ENCODE peak calls at places on chromosomes 5 and 9, in ten cellular contexts. B is left ventricle myocardium inferior; N is endothelial cell of umbilical vein; G is heart left ventricle; A is psoas muscle; M is lower lobe of right lung; H is HCT116; V is CD4-positive, CD25-positive, alpha-beta regulatory T cell; T is heart right ventricle; S is GM12878. U is an unnamed sample. For H3K4me1 and H3K36me3, the result is how much of the 10 kb centered on the place peaks cover.

GRCh38 chr9:73640971-73641370 is 489.3 kb downstream of the ANXA1 start:
- DNase-seq in B (no peak), N (no peak), G (no peak), A (no peak), M (no peak), H (no peak), V (no peak), T (no peak), S (peak), U (no peak)

GRCh38 chr5:175235251-175235963 is 208.6 kb downstream of the DRD1 start:
- DNase-seq in B (no peak), N (no peak), G (no peak), A (no peak), M (no peak), H (no peak), V (no peak), T (no peak), S (no peak), U (no peak)

GRCh38 chr5:58462623-58463230 is 2.8 kb upstream of the PLK2 start:
- DNase-seq in B (no peak), N (peak), G (peak), A (no peak), M (no peak), H (peak), V (peak), T (no peak), S (no peak), U (no peak)

GRCh38 chr9:972512-973294 is 3.8 kb upstream of the DMRT3 start:
- DNase-seq in B (no peak), N (no peak), G (no peak), A (no peak), M (no peak), H (no peak), V (no peak), T (no peak), S (no peak), U (no peak)

GRCh38 chr9:77575785-77576184 is 72.3 kb downstream of the GNA14 start:
- DNase-seq in B (no peak), N (no peak), G (no peak), A (no peak), M (no peak), H (no peak), V (peak), T (no peak), S (no peak), U (no peak)

GRCh38 chr5:8981496-8981895 is 564.4 kb downstream of the SEMA5A start:
- DNase-seq in B (no peak), N (no peak), G (no peak), A (no peak), M (no peak), H (no peak), V (no peak), T (no peak), S (no peak), U (no peak)

GRCh38 chr5:131545856-131546255 is 89.2 kb downstream of the RAPGEF6 start:
- DNase-seq in B (no peak), N (no peak), G (no peak), A (no peak), M (no peak), H (no peak), V (no peak), T (no peak), S (no peak), U (no peak)

GRCh38 chr9:14336244-14336643 is 22.3 kb upstream of the NFIB start:
- DNase-seq in B (no peak), N (no peak), G (no peak), A (no peak), M (no peak), H (no peak), V (no peak), T (no peak), S (no peak), U (no peak)

GRCh38 chr9:101601904-101602765 is 7.4 kb upstream of the PPP3R2 start:
- DNase-seq in B (no peak), N (peak), G (no peak), A (no peak), M (no peak), H (peak), V (peak), T (no peak), S (no peak), U (no peak)

GRCh38 chr5:119274024-119274766 is 81.6 kb upstream of the TNFAIP8 start:
- DNase-seq in B (no peak), N (no peak), G (no peak), A (no peak), M (no peak), H (peak), V (no peak), T (no peak), S (no peak), U (no peak)

GRCh38 chr9:110048976-110049698 is 158.8 kb downstream of the C9orf152 start:
- DNase-seq in B (no peak), N (no peak), G (no peak), A (peak), M (no peak), H (no peak), V (peak), T (peak), S (no peak), U (peak)

GRCh38 chr9:5870691-5871090 is 20.0 kb upstream of the MLANA start:
- DNase-seq in B (peak), N (peak), G (no peak), A (no peak), M (peak), H (no peak), V (no peak), T (no peak), S (no peak), U (no peak)

GRCh38 chr5:16936150-16937022 is at the start of gene MYO10:
- DNase-seq in B (peak), N (peak), G (peak), A (peak), M (peak), H (no peak), V (peak), T (peak), S (no peak), U (peak)

GRCh38 chr5:68215888-68216736 is 556 bp downstream of the PIK3R1 start:
- DNase-seq in B (peak), N (no peak), G (peak), A (peak), M (peak), H (no peak), V (peak), T (peak), S (no peak), U (peak)

GRCh38 chr9:134065720-134066419 is 2.0 kb downstream of the BRD3 start:
- DNase-seq in B (no peak), N (peak), G (peak), A (no peak), M (peak), H (no peak), V (peak), T (no peak), S (peak), U (no peak)

GRCh38 chr9:83473488-83473971 is 64.7 kb downstream of the FRMD3 start:
- DNase-seq in B (no peak), N (no peak), G (no peak), A (no peak), M (no peak), H (no peak), V (peak), T (no peak), S (peak), U (no peak)

GRCh38 chr9:34154052-34154451 is 24.8 kb upstream of the UBAP1 start:
- DNase-seq in B (no peak), N (no peak), G (no peak), A (no peak), M (no peak), H (no peak), V (no peak), T (no peak), S (no peak), U (no peak)

GRCh38 chr5:80220268-80220897 is 35.5 kb downstream of the SERINC5 start:
- DNase-seq in B (no peak), N (peak), G (no peak), A (no peak), M (no peak), H (no peak), V (no peak), T (no peak), S (no peak), U (no peak)

GRCh38 chr9:137079401-137079787 is 2.1 kb downstream of the UAP1L1 start:
- DNase-seq in B (no peak), N (no peak), G (no peak), A (no peak), M (no peak), H (no peak), V (no peak), T (no peak), S (no peak), U (no peak)

GRCh38 chr9:90836396-90837080 is 34.9 kb downstream of the SYK start:
- DNase-seq in B (no peak), N (no peak), G (no peak), A (no peak), M (no peak), H (no peak), V (no peak), T (no peak), S (no peak), U (no peak)

GRCh38 chr5:167982-168660 is 23.2 kb upstream of the LRRC14B start:
- DNase-seq in B (no peak), N (peak), G (no peak), A (peak), M (no peak), H (no peak), V (no peak), T (no peak), S (no peak), U (peak)

GRCh38 chr5:176447538-176447981 is 625 bp upstream of the FAF2 start:
- DNase-seq in B (no peak), N (no peak), G (no peak), A (no peak), M (no peak), H (no peak), V (no peak), T (no peak), S (no peak), U (peak)

GRCh38 chr5:68243681-68244080 is 28.1 kb downstream of the PIK3R1 start:
- DNase-seq in B (no peak), N (no peak), G (no peak), A (no peak), M (no peak), H (no peak), V (peak), T (no peak), S (no peak), U (no peak)

GRCh38 chr9:111851536-111851935 is 45.1 kb upstream of the UGCG start:
- DNase-seq in B (no peak), N (no peak), G (no peak), A (no peak), M (no peak), H (peak), V (no peak), T (no peak), S (no peak), U (no peak)

GRCh38 chr9:36738318-36738975 is 165.8 kb downstream of the MELK start:
- DNase-seq in B (no peak), N (no peak), G (no peak), A (no peak), M (no peak), H (peak), V (no peak), T (no peak), S (no peak), U (no peak)

GRCh38 chr9:94581711-94582110 is 11.9 kb downstream of the FBP2 start:
- DNase-seq in B (no peak), N (no peak), G (no peak), A (no peak), M (no peak), H (no peak), V (no peak), T (no peak), S (no peak), U (no peak)

GRCh38 chr9:94576131-94576530 is 17.5 kb downstream of the FBP2 start:
- DNase-seq in B (no peak), N (no peak), G (no peak), A (no peak), M (no peak), H (no peak), V (no peak), T (no peak), S (no peak), U (no peak)

GRCh38 chr9:94577036-94577435 is 16.6 kb downstream of the FBP2 start:
- DNase-seq in B (no peak), N (no peak), G (no peak), A (no peak), M (no peak), H (no peak), V (no peak), T (no peak), S (no peak), U (no peak)

GRCh38 chr9:94577541-94577940 is 16.1 kb downstream of the FBP2 start:
- DNase-seq in B (no peak), N (no peak), G (no peak), A (no peak), M (no peak), H (no peak), V (no peak), T (no peak), S (no peak), U (no peak)
- H3K4me1 ChIP-seq in B (under half), N (under half), G (under half), A (under half), M (under half), H (under half), V (under half), T (under half), S (under half), U (under half)

DNA sequence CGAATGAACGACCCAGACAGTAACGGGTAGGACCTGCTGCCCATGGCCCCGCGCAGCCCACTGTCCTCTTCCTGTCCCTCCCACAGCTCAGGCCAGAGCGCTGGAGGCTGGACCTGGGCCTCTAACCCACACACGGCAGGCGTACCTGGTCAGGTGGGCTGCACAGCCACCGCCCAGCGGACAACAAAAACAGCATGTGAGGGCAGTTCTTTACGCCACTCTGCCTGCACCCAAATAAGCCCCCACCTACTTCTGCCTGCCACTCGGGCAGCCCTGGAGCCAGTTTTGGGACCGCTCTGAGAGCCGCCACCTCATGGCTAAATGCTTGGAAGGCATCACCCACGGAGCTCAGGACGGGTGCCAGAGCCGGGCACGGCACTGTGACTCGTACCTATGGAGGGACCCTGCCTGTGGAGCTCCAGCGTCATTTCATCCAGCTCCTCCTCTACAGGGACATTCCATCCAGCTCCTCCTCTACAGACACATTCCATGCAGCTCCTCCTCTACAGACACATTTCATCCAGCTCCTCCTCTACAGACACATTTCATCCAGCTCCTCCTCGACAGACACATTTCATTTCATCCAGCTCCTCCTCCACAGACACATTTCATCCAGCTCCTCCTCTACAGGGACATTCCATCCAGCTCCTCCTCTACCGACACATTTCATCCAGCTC is 18.9 kb downstream of the CLPTM1L start:
- DNase-seq in B (no peak), N (no peak), G (no peak), A (no peak), M (no peak), H (no peak), V (no peak), T (no peak), S (no peak), U (peak)
- H3K36me3 ChIP-seq in B (half or more), N (under half), G (under half), A (half or more), M (half or more), H (under half), V (under half), T (under half), S (under half), U (under half)

DNA sequence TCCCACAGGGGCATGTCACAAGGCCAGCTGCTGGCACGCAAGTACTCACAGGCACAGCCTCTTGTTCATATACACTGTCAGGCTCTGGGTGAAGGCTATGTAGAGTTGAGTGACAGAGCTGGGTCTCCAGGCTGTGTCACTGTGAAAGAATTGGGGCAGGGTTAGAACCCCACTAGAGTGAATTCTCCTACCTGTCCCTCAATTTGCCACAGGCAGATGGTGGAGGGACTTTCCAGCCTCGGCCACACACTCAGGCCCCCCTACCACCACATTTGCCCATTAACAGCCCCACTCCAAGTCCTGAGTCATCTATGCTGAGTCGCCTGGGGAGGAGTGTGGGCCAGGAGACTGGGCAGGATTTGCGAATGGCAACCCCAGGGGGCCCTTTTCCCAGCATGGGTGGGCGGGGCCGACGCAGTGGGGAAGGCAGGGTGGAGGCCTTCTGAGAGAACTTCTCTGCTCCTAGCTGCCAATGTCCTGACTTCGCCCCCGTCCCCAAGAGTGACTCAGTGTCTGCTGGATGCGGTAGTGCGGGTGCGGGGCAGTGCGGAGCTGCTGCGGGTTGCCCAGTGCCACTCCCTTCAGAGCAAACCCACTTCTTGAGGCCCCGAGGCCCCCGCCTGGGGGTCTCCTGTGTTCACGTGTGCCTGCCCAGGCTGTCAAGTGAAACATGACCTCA is 50.3 kb upstream of the PSD2 start:
- DNase-seq in B (peak), N (no peak), G (no peak), A (peak), M (no peak), H (peak), V (no peak), T (peak), S (no peak), U (peak)
- H3K4me1 ChIP-seq in B (under half), N (under half), G (under half), A (under half), M (under half), H (under half), V (under half), T (under half), S (half or more), U (under half)

DNA sequence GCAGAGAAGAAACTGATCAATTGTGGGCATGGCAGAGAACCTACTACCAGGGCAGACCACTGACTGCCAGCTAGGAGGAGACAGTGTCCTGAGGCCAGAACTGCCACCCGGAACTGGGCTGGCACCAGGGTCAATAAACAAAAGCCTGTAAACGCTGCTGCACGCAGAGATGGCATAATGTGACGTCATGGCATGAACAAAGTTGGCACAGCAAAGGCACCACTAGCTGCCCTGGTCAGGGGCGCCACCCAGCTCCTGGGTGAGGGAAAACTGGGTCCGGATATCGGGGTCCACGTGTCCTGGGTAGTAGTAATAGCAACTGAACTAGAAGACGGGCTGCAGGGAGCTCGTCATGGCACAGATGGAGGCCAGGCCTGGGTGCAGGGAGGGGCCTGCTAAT is 32.1 kb downstream of the DYNC2I2 start:
- DNase-seq in B (no peak), N (no peak), G (no peak), A (no peak), M (no peak), H (no peak), V (no peak), T (no peak), S (no peak), U (no peak)
- H3K36me3 ChIP-seq in B (half or more), N (under half), G (half or more), A (half or more), M (half or more), H (under half), V (half or more), T (under half), S (under half), U (under half)

GRCh38 chr9:113521693-113522260 is 58.2 kb downstream of the RGS3 start:
- DNase-seq in B (no peak), N (no peak), G (no peak), A (no peak), M (no peak), H (no peak), V (no peak), T (no peak), S (no peak), U (no peak)
- H3K4me1 ChIP-seq in B (half or more), N (half or more), G (half or more), A (under half), M (half or more), H (under half), V (half or more), T (half or more), S (under half), U (under half)

GRCh38 chr5:179599566-179599965 is 23.9 kb downstream of the HNRNPH1 start:
- DNase-seq in B (no peak), N (no peak), G (no peak), A (no peak), M (no peak), H (no peak), V (no peak), T (no peak), S (no peak), U (no peak)

GRCh38 chr5:179599100-179599499 is 24.4 kb downstream of the HNRNPH1 start:
- DNase-seq in B (no peak), N (no peak), G (no peak), A (no peak), M (no peak), H (no peak), V (no peak), T (no peak), S (no peak), U (no peak)

GRCh38 chr5:179596421-179596820 is 27.1 kb downstream of the HNRNPH1 start:
- DNase-seq in B (no peak), N (no peak), G (no peak), A (no peak), M (no peak), H (no peak), V (no peak), T (no peak), S (no peak), U (no peak)

GRCh38 chr5:179599973-179600372 is 23.5 kb downstream of the HNRNPH1 start:
- DNase-seq in B (no peak), N (no peak), G (no peak), A (no peak), M (no peak), H (no peak), V (no peak), T (no peak), S (no peak), U (peak)

GRCh38 chr5:179595916-179596315 is 27.6 kb downstream of the HNRNPH1 start:
- DNase-seq in B (no peak), N (no peak), G (no peak), A (no peak), M (no peak), H (no peak), V (no peak), T (no peak), S (no peak), U (no peak)
- H3K36me3 ChIP-seq in B (half or more), N (under half), G (half or more), A (half or more), M (half or more), H (under half), V (half or more), T (under half), S (under half), U (under half)

DNA sequence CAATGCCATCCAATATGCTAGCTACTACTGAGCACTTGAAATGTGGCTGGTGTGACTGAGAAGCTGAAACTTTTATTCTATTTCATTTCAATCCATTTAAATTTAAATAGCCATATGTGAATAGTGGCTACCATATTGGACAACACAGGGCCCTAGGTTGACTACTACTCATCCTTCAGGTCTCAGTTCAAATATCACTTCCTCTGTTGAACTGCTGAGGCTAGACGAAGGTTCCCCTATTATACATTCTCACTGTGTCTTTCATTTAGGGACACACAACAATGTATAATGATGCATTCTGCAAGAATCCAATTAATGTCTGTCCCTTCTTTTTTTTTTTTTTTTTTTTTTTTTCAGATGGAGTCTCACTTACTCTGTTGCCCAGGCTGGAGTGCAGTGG is 208.7 kb downstream of the CRB2 start:
- DNase-seq in B (no peak), N (no peak), G (no peak), A (no peak), M (no peak), H (no peak), V (no peak), T (no peak), S (no peak), U (no peak)
- H3K4me1 ChIP-seq in B (under half), N (under half), G (under half), A (under half), M (under half), H (under half), V (under half), T (under half), S (under half), U (under half)

GRCh38 chr5:3384531-3384930 is 211.1 kb upstream of the IRX1 start:
- DNase-seq in B (no peak), N (no peak), G (no peak), A (no peak), M (no peak), H (no peak), V (no peak), T (no peak), S (no peak), U (no peak)
- H3K36me3 ChIP-seq in B (under half), N (under half), G (under half), A (under half), M (under half), H (under half), V (under half), T (under half), S (under half), U (under half)

U was measured in aorta.